ENCODE peak calls at places on chromosomes 12 and 14, in four cellular contexts. E, T, Y and Z are unnamed samples.

GRCh38 chr14:61252354-61253063 is 28.6 kb downstream of the TMEM30B start:
- DNase-seq in E (peak), T (peak), Y (peak), Z (peak)

GRCh38 chr12:91250273-91250672 is 67.7 kb upstream of the DCN start:
- DNase-seq in E (no peak), T (no peak), Y (no peak), Z (no peak)

GRCh38 chr12:11650697-11651281 is 1.3 kb downstream of the ETV6 start:
- DNase-seq in E (no peak), T (peak), Y (peak), Z (no peak)

GRCh38 chr14:54175298-54175942 is 218.8 kb upstream of the BMP4 start:
- DNase-seq in E (peak), T (peak), Y (peak), Z (peak)

GRCh38 chr12:89058393-89058792 is 293.9 kb downstream of the DUSP6 start:
- DNase-seq in E (no peak), T (peak), Y (no peak), Z (no peak)

GRCh38 chr14:31582286-31582691 is 21.1 kb downstream of the NUBPL start:
- DNase-seq in E (no peak), T (no peak), Y (no peak), Z (no peak)

GRCh38 chr12:70154087-70154486 is 89.1 kb upstream of the CNOT2 start:
- DNase-seq in E (no peak), T (no peak), Y (no peak), Z (no peak)

GRCh38 chr12:109617496-109617895 is 43.9 kb downstream of the MVK start:
- DNase-seq in E (no peak), T (no peak), Y (no peak), Z (no peak)

GRCh38 chr14:74491952-74492351 is 1.2 kb downstream of the NPC2 start:
- DNase-seq in E (peak), T (peak), Y (no peak), Z (no peak)

GRCh38 chr12:8493084-8493483 is 20.2 kb upstream of the CLEC4D start:
- DNase-seq in E (no peak), T (no peak), Y (peak), Z (no peak)

GRCh38 chr14:74296037-74296467 is 6.7 kb downstream of the ABCD4 start:
- DNase-seq in E (no peak), T (peak), Y (no peak), Z (no peak)

GRCh38 chr12:2163172-2163927 is 110.6 kb downstream of the CACNA1C start:
- DNase-seq in E (peak), T (peak), Y (no peak), Z (no peak)

GRCh38 chr14:31962920-31963319 is 114.2 kb upstream of the ARHGAP5 start:
- DNase-seq in E (no peak), T (no peak), Y (no peak), Z (no peak)

GRCh38 chr12:91400249-91400648 is 217.6 kb upstream of the DCN start:
- DNase-seq in E (no peak), T (no peak), Y (no peak), Z (no peak)

DNA sequence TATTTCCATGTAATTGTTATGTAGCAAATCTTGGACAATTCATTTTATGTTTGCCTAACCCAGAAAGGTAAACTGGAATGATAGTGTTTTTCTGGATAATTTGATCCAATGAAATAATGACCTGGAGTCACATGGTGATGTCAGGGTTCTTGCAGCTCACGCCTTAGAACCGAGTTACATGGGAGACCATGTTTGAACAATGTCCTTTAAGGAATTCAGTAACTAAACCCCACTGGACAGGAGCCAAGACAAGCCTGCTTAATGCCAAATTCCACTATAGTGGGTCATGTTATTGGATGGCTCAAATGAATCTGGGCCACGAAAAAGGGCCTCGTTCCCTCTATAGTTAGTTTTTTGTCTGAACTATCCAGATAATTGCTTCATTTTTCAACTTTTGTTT is 255.8 kb upstream of the HMGA2 start:
- DNase-seq in E (no peak), T (no peak), Y (no peak), Z (no peak)
- TF ChIP-seq ATF3 in E (no peak), T (no peak), Y (no peak), Z (no peak)

GRCh38 chr12:105907982-105908381 is 230.8 kb downstream of the NUAK1 start:
- DNase-seq in E (no peak), T (no peak), Y (no peak), Z (no peak)
- TF ChIP-seq CREM in E (no peak), T (no peak), Y (no peak), Z (no peak)

GRCh38 chr12:120735181-120735580 is 9.6 kb downstream of the ACADS start:
- DNase-seq in E (no peak), T (no peak), Y (no peak), Z (no peak)
- TF ChIP-seq ETV6 in E (no peak), T (no peak), Y (no peak), Z (no peak)

GRCh38 chr12:106769078-106769477 is 5.4 kb upstream of the RIC8B start:
- DNase-seq in E (no peak), T (peak), Y (no peak), Z (peak)

GRCh38 chr12:106766393-106766826 is 8.1 kb upstream of the RIC8B start:
- DNase-seq in E (no peak), T (no peak), Y (no peak), Z (no peak)

GRCh38 chr12:106767206-106767605 is 7.3 kb upstream of the RIC8B start:
- DNase-seq in E (no peak), T (no peak), Y (no peak), Z (no peak)

GRCh38 chr12:106767954-106768501 is 6.5 kb upstream of the RIC8B start:
- DNase-seq in E (no peak), T (no peak), Y (no peak), Z (peak)

GRCh38 chr12:106764738-106765137 is 9.7 kb upstream of the RIC8B start:
- DNase-seq in E (no peak), T (no peak), Y (no peak), Z (no peak)
- TF ChIP-seq ATF3 in E (no peak), T (no peak), Y (no peak), Z (no peak)

DNA sequence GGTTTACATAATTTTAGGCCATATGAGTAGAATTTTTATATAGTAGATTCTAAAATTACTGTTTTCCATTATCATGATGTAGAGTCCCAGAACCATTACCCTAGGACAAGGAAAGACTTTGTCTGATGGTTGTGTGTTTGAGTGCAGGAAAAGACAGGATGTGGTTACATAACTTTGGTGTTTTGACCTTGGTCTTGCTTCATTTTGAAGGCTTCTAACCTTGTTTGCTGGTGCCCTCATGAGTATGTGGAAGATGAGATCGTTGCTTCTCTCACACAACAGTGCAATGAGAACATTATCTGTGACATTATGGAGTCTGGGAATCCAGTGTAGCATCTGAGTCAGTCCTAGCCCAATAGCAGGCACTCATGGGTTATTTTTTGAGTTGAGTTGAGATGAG is 106.2 kb downstream of the IGF1 start:
- DNase-seq in E (no peak), T (peak), Y (no peak), Z (no peak)
- TF ChIP-seq CREM in E (no peak), T (no peak), Y (no peak), Z (no peak)

DNA sequence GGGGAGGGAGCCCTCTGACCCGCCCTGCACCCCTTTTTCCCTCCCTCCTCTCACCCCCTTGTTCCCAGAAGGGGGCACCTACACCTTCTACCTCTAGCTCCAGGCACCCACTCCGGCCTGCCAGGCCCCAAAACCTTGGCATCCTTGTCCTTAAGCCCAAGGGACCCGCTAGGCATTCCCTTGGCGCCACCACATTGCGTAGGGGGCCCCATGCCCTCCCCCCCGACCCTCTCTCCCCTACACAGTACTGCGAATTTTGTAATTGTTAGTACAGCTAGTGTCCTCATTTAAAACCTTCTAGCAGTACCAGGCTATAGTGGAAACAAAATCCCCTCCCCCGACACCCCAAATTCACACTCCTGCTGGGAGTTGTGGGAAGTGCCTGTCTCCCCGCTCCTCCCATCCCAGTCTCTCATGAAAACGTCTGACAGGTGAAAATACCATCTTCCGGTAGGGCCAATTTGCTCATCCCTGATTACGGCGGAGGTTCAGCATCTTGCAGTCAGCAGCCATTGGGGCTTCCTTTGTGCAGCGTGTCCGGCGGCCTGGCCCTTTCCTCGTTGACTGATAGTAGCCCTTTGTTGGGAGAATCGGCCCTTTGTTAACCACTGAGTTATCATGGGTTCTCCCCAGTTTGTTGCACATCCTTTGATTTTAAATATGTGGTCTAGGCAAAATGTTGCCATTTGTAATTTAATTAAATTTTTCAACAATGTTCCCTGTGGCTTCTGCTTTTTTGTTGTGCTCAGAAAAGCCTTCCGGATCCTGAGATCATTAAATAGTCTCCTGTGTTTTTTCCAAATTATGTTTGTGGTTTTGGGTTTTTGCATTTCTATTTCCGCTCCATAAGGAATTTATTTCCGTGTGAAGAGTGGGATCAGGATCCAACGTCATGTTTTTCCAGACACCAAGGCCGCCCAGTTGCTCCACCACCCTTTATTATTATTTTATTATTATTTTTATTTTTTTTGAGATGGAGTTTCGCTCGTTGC is 7.9 kb upstream of the CEP170B start:
- DNase-seq in E (no peak), T (no peak), Y (no peak), Z (no peak)
- TF ChIP-seq ETV6 in E (no peak), T (no peak), Y (no peak), Z (no peak)

GRCh38 chr14:68622856-68623255 is 170.0 kb downstream of the ZFP36L1 start:
- DNase-seq in E (no peak), T (no peak), Y (peak), Z (no peak)

GRCh38 chr14:68624541-68625220 is 168.2 kb downstream of the ZFP36L1 start:
- DNase-seq in E (no peak), T (no peak), Y (no peak), Z (no peak)

GRCh38 chr14:68625366-68626090 is 167.3 kb downstream of the ZFP36L1 start:
- DNase-seq in E (no peak), T (no peak), Y (no peak), Z (no peak)

GRCh38 chr14:68623307-68623706 is 169.6 kb downstream of the ZFP36L1 start:
- DNase-seq in E (no peak), T (no peak), Y (no peak), Z (no peak)

DNA sequence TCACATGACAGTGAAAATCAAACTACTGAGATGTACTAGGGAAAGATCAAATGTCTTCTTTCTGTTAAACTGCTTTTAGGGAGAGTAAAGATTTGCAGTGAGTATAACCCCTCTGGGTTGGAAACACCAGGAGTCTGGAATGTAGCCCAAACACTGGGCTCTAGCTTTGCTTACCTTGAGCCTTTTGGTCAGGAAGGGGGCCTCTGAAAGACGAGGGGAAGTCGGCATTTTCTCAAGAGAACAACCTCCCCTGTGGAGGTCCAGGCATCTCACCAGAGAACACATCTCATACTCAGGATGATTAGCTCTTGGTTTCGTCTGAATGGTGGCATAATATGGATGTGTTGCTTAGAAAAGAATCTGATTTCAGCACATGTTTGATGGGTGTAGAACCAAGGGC is 169.0 kb downstream of the ZFP36L1 start:
- DNase-seq in E (no peak), T (no peak), Y (no peak), Z (no peak)
- TF ChIP-seq ATF3 in E (no peak), T (no peak), Y (no peak), Z (no peak)

DNA sequence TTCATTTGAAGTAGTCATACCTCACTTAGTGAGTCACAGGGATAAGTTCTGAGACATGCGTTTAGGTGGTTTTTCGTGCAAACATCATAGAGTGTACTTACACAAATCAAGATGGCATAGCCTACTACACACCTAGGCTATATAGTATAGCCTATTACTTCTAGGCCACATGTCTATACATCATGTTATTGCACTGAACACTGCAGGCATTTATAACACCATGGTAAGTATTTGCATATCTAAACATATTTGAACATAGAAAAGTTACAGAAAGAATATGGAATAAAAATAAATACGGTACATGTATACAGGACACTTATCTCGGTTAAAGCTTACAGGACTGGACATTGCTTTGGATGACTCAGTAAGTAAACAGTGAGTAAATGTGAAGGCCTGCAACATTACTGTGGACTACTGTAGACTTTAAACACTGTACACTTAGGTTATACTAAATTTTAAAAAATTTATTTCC is 670.6 kb downstream of the SLC16A7 start:
- DNase-seq in E (no peak), T (peak), Y (no peak), Z (no peak)
- TF ChIP-seq CREM in E (no peak), T (peak), Y (no peak), Z (no peak)